ENCODE peak calls at places on chromosomes 12 and 14, in five cellular contexts. O is T-helper 2 cell, F is BJ, X is activated T-cell treated with anti-CD3 and anti-CD28 coated beads for 1 hour, V is NCI-H1694 treated with DMSO at 0.1 percent for 48 hours. P is an unnamed sample.
A peak's percentile ranks its signal among the peaks of the same experiment; 100 is the strongest.

GRCh38 chr12:2339022-2339431 is 286.2 kb downstream of the CACNA1C start:
- DNase-seq in V (no peak), X (no peak), F (no peak), O (no peak), P (no peak)

GRCh38 chr14:101480747-101481530 is 80.4 kb upstream of the DIO3 start:
- DNase-seq in F (no peak), X (no peak), V (no peak), O (no peak), P (no peak)

GRCh38 chr12:93984005-93984404 is 164.4 kb upstream of the PLXNC1 start:
- DNase-seq in V (no peak), O (no peak), X (no peak), F (no peak), P (no peak)

GRCh38 chr14:20578325-20578724 is 9.5 kb downstream of the RNASE11 start:
- DNase-seq in X (no peak), V (no peak), F (no peak), O (no peak), P (no peak)

GRCh38 chr12:120539303-120539702 is 5.1 kb downstream of the RNF10 start:
- DNase-seq in O (no peak), X (no peak), V (no peak), F (no peak), P (no peak)

GRCh38 chr12:29750131-29750927 is 33.4 kb downstream of the TMTC1 start:
- DNase-seq in F (no peak), X (no peak), V (no peak), O (no peak), P (no peak)

GRCh38 chr14:92973265-92973797 is 50.4 kb downstream of the CHGA start:
- DNase-seq in V (peak; percentile 52), O (no peak), X (no peak), F (peak; percentile 59), P (no peak)

GRCh38 chr14:89331398-89331797 is 85.6 kb downstream of the FOXN3 start:
- DNase-seq in X (no peak), O (no peak), F (no peak), V (no peak), P (peak; percentile 43)

GRCh38 chr12:95487024-95487423 is 13.1 kb downstream of the METAP2 start:
- DNase-seq in X (no peak), O (no peak), F (no peak), V (no peak), P (no peak)

GRCh38 chr14:22535126-22535525 is 53.9 kb downstream of the DAD1 start:
- DNase-seq in V (no peak), F (no peak), O (no peak), X (no peak), P (no peak)

GRCh38 chr14:53325176-53325806 is 172.2 kb upstream of the DDHD1 start:
- DNase-seq in O (no peak), V (peak; percentile 12), X (no peak), F (no peak), P (no peak)

GRCh38 chr14:89730692-89731091 is 223.8 kb downstream of the EFCAB11 start:
- DNase-seq in O (no peak), F (no peak), X (no peak), V (no peak), P (no peak)

GRCh38 chr14:56815301-56815700 is 5.0 kb upstream of the OTX2 start:
- DNase-seq in O (no peak), F (no peak), V (no peak), X (no peak), P (no peak)

GRCh38 chr14:72472845-72473244 is 421.1 kb downstream of the DPF3 start:
- DNase-seq in O (no peak), F (no peak), V (peak; percentile 10), X (no peak), P (no peak)

GRCh38 chr14:99971087-99971928 is 93.9 kb upstream of the EVL start:
- DNase-seq in V (peak; percentile 92), X (peak; percentile 80), O (peak; percentile 74), F (no peak), P (peak; percentile 87)

GRCh38 chr14:38197001-38197760 is 10.5 kb upstream of the SSTR1 start:
- DNase-seq in X (no peak), V (peak; percentile 43), O (no peak), F (no peak), P (no peak)

GRCh38 chr14:68894123-68894522 is 85.0 kb downstream of the ACTN1 start:
- DNase-seq in O (no peak), V (no peak), F (no peak), X (no peak), P (no peak)

GRCh38 chr12:124496584-124496983 is 70.8 kb downstream of the NCOR2 start:
- DNase-seq in O (no peak), V (no peak), F (no peak), X (no peak), P (peak; percentile 83)

GRCh38 chr14:105989746-105990302 is 463.4 kb downstream of the TMEM121 start:
- DNase-seq in X (no peak), F (no peak), O (no peak), V (no peak), P (no peak)

GRCh38 chr14:75254901-75255300 is 23.7 kb upstream of the FOS start:
- DNase-seq in O (no peak), F (no peak), X (no peak), V (no peak), P (no peak)

GRCh38 chr14:25350802-25351201 is 300.9 kb upstream of the STXBP6 start:
- DNase-seq in V (no peak), F (no peak), X (no peak), O (no peak), P (no peak)

GRCh38 chr12:85155791-85156190 is 119.6 kb downstream of the LRRIQ1 start:
- DNase-seq in F (no peak), X (no peak), V (peak; percentile 4), O (no peak), P (no peak)

GRCh38 chr12:42213023-42213422 is 25.0 kb downstream of the YAF2 start:
- DNase-seq in X (no peak), O (no peak), V (no peak), F (no peak), P (no peak)

GRCh38 chr12:112664569-112664968 is 127.0 kb upstream of the RPH3A start:
- DNase-seq in O (no peak), V (no peak), F (no peak), X (no peak), P (peak; percentile 8)

GRCh38 chr12:107586256-107586970 is 99.2 kb upstream of the PWP1 start:
- DNase-seq in F (no peak), O (no peak), X (no peak), V (no peak), P (no peak)

GRCh38 chr14:52802597-52802996 is 11.2 kb upstream of the GNPNAT1 start:
- DNase-seq in V (no peak), X (no peak), F (peak; percentile 27), O (no peak), P (no peak)

GRCh38 chr12:112370868-112371510 is 11.2 kb downstream of the HECTD4 start:
- DNase-seq in O (no peak), F (no peak), V (no peak), X (no peak), P (no peak)

GRCh38 chr14:104080557-104081492 is 4.7 kb upstream of the ASPG start:
- DNase-seq in X (no peak), F (no peak), V (no peak), O (no peak), P (no peak)

GRCh38 chr14:104218361-104219180 is 80.2 kb downstream of the KIF26A start:
- DNase-seq in V (no peak), X (no peak), O (no peak), F (no peak), P (no peak)

GRCh38 chr12:11840350-11840749 is 190.9 kb downstream of the ETV6 start:
- DNase-seq in V (no peak), O (no peak), X (no peak), F (no peak), P (no peak)

GRCh38 chr14:59046746-59047145 is 141.7 kb upstream of the DAAM1 start:
- DNase-seq in O (no peak), X (no peak), F (no peak), V (no peak), P (no peak)

GRCh38 chr14:97697772-97698171 is 900.6 kb downstream of the VRK1 start:
- DNase-seq in X (no peak), V (no peak), O (no peak), F (no peak), P (no peak)

GRCh38 chr12:59403259-59403932 is 192.4 kb upstream of the SLC16A7 start:
- DNase-seq in F (peak; percentile 50), O (no peak), X (peak; percentile 5), V (peak; percentile 49), P (peak; percentile 3)

GRCh38 chr12:54650409-54650808 is 2.2 kb upstream of the DCD start:
- DNase-seq in O (no peak), X (no peak), F (no peak), V (no peak), P (no peak)

GRCh38 chr12:67420506-67420905 is 151.3 kb downstream of the CAND1 start:
- DNase-seq in X (no peak), O (no peak), F (no peak), V (no peak), P (no peak)

GRCh38 chr12:106137456-106138278 is 1.1 kb downstream of the NUAK1 start:
- DNase-seq in V (no peak), F (no peak), O (no peak), X (no peak), P (no peak)

P was measured in germinal center.